ENCODE peak calls at places on chromosome 11, in four cellular contexts. One of them, this sample, is unnamed.

GRCh38 chr11:100629671-100630070 is 57.4 kb upstream of the ARHGAP42 start:
- DNase-seq in stimulated activated CD8-positive, alpha-beta memory T cell treated with anti-CD3 and anti-CD28 coated beads, Interleukin-2, amount 100 ng/mL, for 48 hours: no peak
- DNase-seq in uterus: no peak
- DNase-seq in naive thymus-derived CD8-positive, alpha-beta T cell: no peak
- DNase-seq in this sample: no peak

GRCh38 chr11:12232819-12233601 is 122.6 kb downstream of the MICAL2 start:
- DNase-seq in stimulated activated CD8-positive, alpha-beta memory T cell treated with anti-CD3 and anti-CD28 coated beads, Interleukin-2, amount 100 ng/mL, for 48 hours: no peak
- DNase-seq in uterus: no peak
- DNase-seq in naive thymus-derived CD8-positive, alpha-beta T cell: no peak
- DNase-seq in this sample: no peak

GRCh38 chr11:71482746-71483364 is 29.9 kb downstream of the NADSYN1 start:
- DNase-seq in stimulated activated CD8-positive, alpha-beta memory T cell treated with anti-CD3 and anti-CD28 coated beads, Interleukin-2, amount 100 ng/mL, for 48 hours: no peak
- DNase-seq in uterus: no peak
- DNase-seq in naive thymus-derived CD8-positive, alpha-beta T cell: no peak
- DNase-seq in this sample: no peak

GRCh38 chr11:36793542-36793926 is 195.5 kb upstream of the RAG2 start:
- DNase-seq in stimulated activated CD8-positive, alpha-beta memory T cell treated with anti-CD3 and anti-CD28 coated beads, Interleukin-2, amount 100 ng/mL, for 48 hours: no peak
- DNase-seq in uterus: no peak
- DNase-seq in naive thymus-derived CD8-positive, alpha-beta T cell: no peak
- DNase-seq in this sample: no peak

GRCh38 chr11:127890026-127890611 is 697.2 kb downstream of the ETS1 start:
- DNase-seq in stimulated activated CD8-positive, alpha-beta memory T cell treated with anti-CD3 and anti-CD28 coated beads, Interleukin-2, amount 100 ng/mL, for 48 hours: no peak
- DNase-seq in uterus: no peak
- DNase-seq in naive thymus-derived CD8-positive, alpha-beta T cell: no peak
- DNase-seq in this sample: no peak

GRCh38 chr11:123159146-123159857 is 35.7 kb downstream of the CLMP start:
- DNase-seq in stimulated activated CD8-positive, alpha-beta memory T cell treated with anti-CD3 and anti-CD28 coated beads, Interleukin-2, amount 100 ng/mL, for 48 hours: no peak
- DNase-seq in uterus: no peak
- DNase-seq in naive thymus-derived CD8-positive, alpha-beta T cell: no peak
- DNase-seq in this sample: no peak

GRCh38 chr11:73412308-73412707 is 36.1 kb downstream of the RELT start:
- DNase-seq in stimulated activated CD8-positive, alpha-beta memory T cell treated with anti-CD3 and anti-CD28 coated beads, Interleukin-2, amount 100 ng/mL, for 48 hours: no peak
- DNase-seq in uterus: no peak
- DNase-seq in naive thymus-derived CD8-positive, alpha-beta T cell: no peak
- DNase-seq in this sample: no peak

GRCh38 chr11:93392862-93393261 is 62.3 kb downstream of the DEUP1 start:
- DNase-seq in stimulated activated CD8-positive, alpha-beta memory T cell treated with anti-CD3 and anti-CD28 coated beads, Interleukin-2, amount 100 ng/mL, for 48 hours: no peak
- DNase-seq in uterus: no peak
- DNase-seq in naive thymus-derived CD8-positive, alpha-beta T cell: no peak
- DNase-seq in this sample: no peak

GRCh38 chr11:131867457-131868257 is 497.2 kb downstream of the NTM start:
- DNase-seq in stimulated activated CD8-positive, alpha-beta memory T cell treated with anti-CD3 and anti-CD28 coated beads, Interleukin-2, amount 100 ng/mL, for 48 hours: no peak
- DNase-seq in uterus: peak
- DNase-seq in naive thymus-derived CD8-positive, alpha-beta T cell: no peak
- DNase-seq in this sample: peak

GRCh38 chr11:77184136-77184860 is 56.3 kb downstream of the MYO7A start:
- DNase-seq in stimulated activated CD8-positive, alpha-beta memory T cell treated with anti-CD3 and anti-CD28 coated beads, Interleukin-2, amount 100 ng/mL, for 48 hours: no peak
- DNase-seq in uterus: no peak
- DNase-seq in naive thymus-derived CD8-positive, alpha-beta T cell: no peak
- DNase-seq in this sample: no peak

GRCh38 chr11:14189874-14190273 is 169.1 kb downstream of the RRAS2 start:
- DNase-seq in stimulated activated CD8-positive, alpha-beta memory T cell treated with anti-CD3 and anti-CD28 coated beads, Interleukin-2, amount 100 ng/mL, for 48 hours: no peak
- DNase-seq in uterus: peak
- DNase-seq in naive thymus-derived CD8-positive, alpha-beta T cell: no peak
- DNase-seq in this sample: no peak

GRCh38 chr11:78806214-78807004 is 231.7 kb upstream of the NARS2 start:
- DNase-seq in stimulated activated CD8-positive, alpha-beta memory T cell treated with anti-CD3 and anti-CD28 coated beads, Interleukin-2, amount 100 ng/mL, for 48 hours: no peak
- DNase-seq in uterus: no peak
- DNase-seq in naive thymus-derived CD8-positive, alpha-beta T cell: no peak
- DNase-seq in this sample: no peak

GRCh38 chr11:134014502-134014901 is 54.4 kb upstream of the JAM3 start:
- DNase-seq in stimulated activated CD8-positive, alpha-beta memory T cell treated with anti-CD3 and anti-CD28 coated beads, Interleukin-2, amount 100 ng/mL, for 48 hours: no peak
- DNase-seq in uterus: no peak
- DNase-seq in naive thymus-derived CD8-positive, alpha-beta T cell: no peak
- DNase-seq in this sample: no peak

GRCh38 chr11:126914166-126914565 is 86.4 kb downstream of the KIRREL3 start:
- DNase-seq in stimulated activated CD8-positive, alpha-beta memory T cell treated with anti-CD3 and anti-CD28 coated beads, Interleukin-2, amount 100 ng/mL, for 48 hours: no peak
- DNase-seq in uterus: no peak
- DNase-seq in naive thymus-derived CD8-positive, alpha-beta T cell: no peak
- DNase-seq in this sample: no peak

GRCh38 chr11:126411971-126412381 is 56.5 kb downstream of the ST3GAL4 start:
- DNase-seq in stimulated activated CD8-positive, alpha-beta memory T cell treated with anti-CD3 and anti-CD28 coated beads, Interleukin-2, amount 100 ng/mL, for 48 hours: no peak
- DNase-seq in uterus: peak
- DNase-seq in naive thymus-derived CD8-positive, alpha-beta T cell: no peak
- DNase-seq in this sample: no peak

GRCh38 chr11:113356203-113356602 is 31.4 kb upstream of the ANKK1 start:
- DNase-seq in stimulated activated CD8-positive, alpha-beta memory T cell treated with anti-CD3 and anti-CD28 coated beads, Interleukin-2, amount 100 ng/mL, for 48 hours: no peak
- DNase-seq in uterus: no peak
- DNase-seq in naive thymus-derived CD8-positive, alpha-beta T cell: no peak
- DNase-seq in this sample: no peak

GRCh38 chr11:34916810-34917780 is 677 bp downstream of the PDHX start:
- DNase-seq in stimulated activated CD8-positive, alpha-beta memory T cell treated with anti-CD3 and anti-CD28 coated beads, Interleukin-2, amount 100 ng/mL, for 48 hours: no peak
- DNase-seq in uterus: no peak
- DNase-seq in naive thymus-derived CD8-positive, alpha-beta T cell: no peak
- DNase-seq in this sample: no peak